ENCODE peak calls at places on chromosomes 3 and 15, in six cellular contexts. G is T-helper 2 cell; A is NCI-H2029; Q is stimulated activated naive CD4-positive, alpha-beta T cell; K is iPS DF 6.9; T is activated CD4-positive, alpha-beta T cell treated with anti-CD3 and anti-CD28 coated beads for 48 hours. I is an unnamed sample.

GRCh38 chr3:187319699-187320302 is 28.3 kb upstream of the MASP1 start:
- DNase-seq in G (peak), A (no peak), Q (peak), K (peak), T (peak), I (peak)

GRCh38 chr3:23748398-23749110 is 57.2 kb upstream of the UBE2E1 start:
- DNase-seq in G (no peak), A (peak), Q (no peak), K (no peak), T (no peak), I (no peak)

GRCh38 chr15:61528590-61528929 is 299.5 kb upstream of the RORA start:
- DNase-seq in G (no peak), A (no peak), Q (no peak), K (no peak), T (no peak), I (peak)

GRCh38 chr3:9732080-9732752 is 681 bp downstream of the BRPF1 start:
- DNase-seq in G (peak), A (no peak), Q (peak), K (no peak), T (peak), I (no peak)

GRCh38 chr3:186841637-186842036 is 873 bp upstream of the ADIPOQ start:
- DNase-seq in G (no peak), A (no peak), Q (no peak), K (no peak), T (no peak), I (no peak)

GRCh38 chr15:51771773-51772172 is 20.4 kb downstream of the TMOD2 start:
- DNase-seq in G (no peak), A (peak), Q (no peak), K (no peak), T (no peak), I (peak)

GRCh38 chr15:52657338-52657737 is 21.9 kb downstream of the ATOSA start:
- DNase-seq in G (no peak), A (no peak), Q (no peak), K (no peak), T (no peak), I (no peak)

GRCh38 chr3:71955549-71956373 is 170.8 kb upstream of the PROK2 start:
- DNase-seq in G (no peak), A (peak), Q (no peak), K (peak), T (peak), I (no peak)

GRCh38 chr3:23968467-23969184 is 23.5 kb downstream of the NR1D2 start:
- DNase-seq in G (no peak), A (no peak), Q (no peak), K (no peak), T (no peak), I (no peak)

GRCh38 chr15:42385206-42385979 is 26.1 kb downstream of the CAPN3 start:
- DNase-seq in G (no peak), A (no peak), Q (no peak), K (no peak), T (peak), I (peak)

GRCh38 chr15:43776718-43777292 is at the start of gene ELL3:
- DNase-seq in G (peak), A (peak), Q (peak), K (no peak), T (peak), I (peak)

GRCh38 chr15:82832601-82833209 is 23.3 kb downstream of the WHAMM start:
- DNase-seq in G (no peak), A (no peak), Q (no peak), K (no peak), T (peak), I (no peak)

GRCh38 chr3:132723551-132723950 is 1.3 kb upstream of the NPHP3 start:
- DNase-seq in G (no peak), A (no peak), Q (peak), K (no peak), T (no peak), I (no peak)

GRCh38 chr15:33098082-33099058 is 96.1 kb downstream of the FMN1 start:
- DNase-seq in G (no peak), A (no peak), Q (no peak), K (no peak), T (no peak), I (no peak)

GRCh38 chr3:183493296-183494045 is 62.0 kb downstream of the KLHL6 start:
- DNase-seq in G (no peak), A (no peak), Q (no peak), K (no peak), T (no peak), I (no peak)

GRCh38 chr15:99090011-99090699 is 14.7 kb upstream of the SYNM start:
- DNase-seq in G (no peak), A (no peak), Q (no peak), K (no peak), T (peak), I (no peak)

GRCh38 chr15:25670025-25670554 is 193.0 kb downstream of the ATP10A start:
- DNase-seq in G (no peak), A (no peak), Q (no peak), K (peak), T (no peak), I (no peak)

GRCh38 chr15:25368855-25369254 is 70.0 kb downstream of the UBE3A start:
- DNase-seq in G (no peak), A (no peak), Q (no peak), K (no peak), T (no peak), I (no peak)

GRCh38 chr3:126370055-126370454 is 12.8 kb upstream of the KLF15 start:
- DNase-seq in G (no peak), A (no peak), Q (no peak), K (no peak), T (no peak), I (no peak)

GRCh38 chr15:35626531-35626930 is 80.6 kb upstream of the DPH6 start:
- DNase-seq in G (no peak), A (no peak), Q (no peak), K (no peak), T (no peak), I (no peak)

GRCh38 chr15:63185206-63185605 is 4.2 kb upstream of the RAB8B start:
- DNase-seq in G (no peak), A (no peak), Q (no peak), K (no peak), T (no peak), I (no peak)

GRCh38 chr3:170350515-170351413 is 6.8 kb upstream of the SKIL start:
- DNase-seq in G (no peak), A (no peak), Q (no peak), K (no peak), T (no peak), I (no peak)

GRCh38 chr15:77042245-77042644 is 28.7 kb downstream of the TSPAN3 start:
- DNase-seq in G (no peak), A (no peak), Q (no peak), K (no peak), T (no peak), I (no peak)

GRCh38 chr3:132641837-132642538 is 17.6 kb downstream of the ACAD11 start:
- DNase-seq in G (no peak), A (peak), Q (peak), K (no peak), T (no peak), I (peak)

GRCh38 chr3:48599509-48600285 is 4.6 kb upstream of the COL7A1 start:
- DNase-seq in G (no peak), A (no peak), Q (no peak), K (no peak), T (no peak), I (no peak)

GRCh38 chr3:147654827-147655226 is 245.7 kb downstream of the ZIC1 start:
- DNase-seq in G (no peak), A (no peak), Q (no peak), K (no peak), T (no peak), I (no peak)

GRCh38 chr3:172514678-172515077 is 8.6 kb downstream of the TNFSF10 start:
- DNase-seq in G (no peak), A (no peak), Q (no peak), K (no peak), T (no peak), I (no peak)

GRCh38 chr15:101058735-101059134 is 139.6 kb downstream of the LRRK1 start:
- DNase-seq in G (no peak), A (no peak), Q (no peak), K (no peak), T (no peak), I (no peak)

GRCh38 chr3:146817705-146818104 is 212.6 kb upstream of the PLSCR5 start:
- DNase-seq in G (no peak), A (no peak), Q (no peak), K (no peak), T (no peak), I (no peak)

GRCh38 chr3:157163554-157163953 is 3.6 kb upstream of the CCNL1 start:
- DNase-seq in G (no peak), A (no peak), Q (no peak), K (no peak), T (no peak), I (no peak)

GRCh38 chr3:12136371-12136770 is 22.3 kb downstream of the TIMP4 start:
- DNase-seq in G (no peak), A (no peak), Q (no peak), K (no peak), T (no peak), I (no peak)